ENCODE peak calls at places on chromosome 15, in nine cellular contexts. R is endothelial cell, D is H1, W is cardiac muscle cell, P is hepatocyte, K is glutamatergic neuron, L is colonic mucosa, U is nephron progenitor cell, X is coronary artery. G is an unnamed sample.

GRCh38 chr15:57510647-57511046 is 81.1 kb upstream of the MYZAP start:
- DNase-seq in W (no peak), D (no peak), P (peak; percentile 37), R (peak; percentile 61), K (no peak), U (no peak), L (peak; percentile 47), X (no peak), G (no peak)

GRCh38 chr15:74995779-74996765 is 709 bp downstream of the SCAMP5 start:
- DNase-seq in X (no peak), W (peak; percentile 24), R (peak; percentile 31), K (peak; percentile 65), U (peak; percentile 47), L (peak; percentile 52), P (peak; percentile 68), D (peak; percentile 71), G (no peak)

GRCh38 chr15:72599855-72600464 is 54.5 kb upstream of the GOLGA6B start:
- DNase-seq in L (peak; percentile 36), D (no peak), W (peak; percentile 65), R (peak; percentile 62), U (peak; percentile 43), K (no peak), X (no peak), P (peak; percentile 63), G (no peak)

GRCh38 chr15:63510548-63510940 is 6.2 kb downstream of the USP3 start:
- DNase-seq in U (no peak), L (no peak), D (no peak), R (no peak), W (no peak), K (no peak), P (no peak), X (no peak), G (no peak)

GRCh38 chr15:44128443-44128842 is 66.6 kb downstream of the FRMD5 start:
- DNase-seq in P (no peak), L (no peak), W (no peak), K (no peak), X (no peak), U (no peak), D (no peak), R (no peak), G (no peak)

GRCh38 chr15:87502173-87502572 is 754.4 kb downstream of the NTRK3 start:
- DNase-seq in X (no peak), U (no peak), D (no peak), K (no peak), W (no peak), L (no peak), P (no peak), R (no peak), G (no peak)

GRCh38 chr15:101511717-101512116 is 22.2 kb upstream of the PCSK6 start:
- DNase-seq in D (peak; percentile 4), R (no peak), U (no peak), L (no peak), K (no peak), P (no peak), X (no peak), W (no peak), G (no peak)

GRCh38 chr15:37059051-37059450 is 41.3 kb downstream of the MEIS2 start:
- DNase-seq in P (peak; percentile 37), U (no peak), W (no peak), X (no peak), K (no peak), R (no peak), L (no peak), D (no peak), G (no peak)

GRCh38 chr15:63046927-63047760 is 4.6 kb downstream of the TPM1 start:
- DNase-seq in W (peak; percentile 65), D (no peak), X (no peak), R (no peak), U (no peak), P (no peak), K (no peak), L (no peak), G (no peak)

GRCh38 chr15:63050737-63051700 is 8.5 kb downstream of the TPM1 start:
- DNase-seq in L (peak; percentile 74), P (peak; percentile 48), X (no peak), D (no peak), K (no peak), U (no peak), W (no peak), R (no peak), G (no peak)

GRCh38 chr15:95266481-95267061 is 1035.2 kb downstream of the MCTP2 start:
- DNase-seq in W (no peak), D (no peak), L (no peak), K (no peak), R (no peak), U (no peak), X (peak; percentile 77), P (no peak), G (no peak)

GRCh38 chr15:64896371-64897069 is 15.2 kb upstream of the ANKDD1A start:
- DNase-seq in X (no peak), U (no peak), R (no peak), P (no peak), K (no peak), D (no peak), L (no peak), W (no peak), G (no peak)

GRCh38 chr15:95644476-95644875 is 686.0 kb upstream of the NR2F2 start:
- DNase-seq in U (no peak), D (no peak), W (no peak), P (no peak), L (no peak), X (no peak), K (no peak), R (no peak), G (no peak)

DNA sequence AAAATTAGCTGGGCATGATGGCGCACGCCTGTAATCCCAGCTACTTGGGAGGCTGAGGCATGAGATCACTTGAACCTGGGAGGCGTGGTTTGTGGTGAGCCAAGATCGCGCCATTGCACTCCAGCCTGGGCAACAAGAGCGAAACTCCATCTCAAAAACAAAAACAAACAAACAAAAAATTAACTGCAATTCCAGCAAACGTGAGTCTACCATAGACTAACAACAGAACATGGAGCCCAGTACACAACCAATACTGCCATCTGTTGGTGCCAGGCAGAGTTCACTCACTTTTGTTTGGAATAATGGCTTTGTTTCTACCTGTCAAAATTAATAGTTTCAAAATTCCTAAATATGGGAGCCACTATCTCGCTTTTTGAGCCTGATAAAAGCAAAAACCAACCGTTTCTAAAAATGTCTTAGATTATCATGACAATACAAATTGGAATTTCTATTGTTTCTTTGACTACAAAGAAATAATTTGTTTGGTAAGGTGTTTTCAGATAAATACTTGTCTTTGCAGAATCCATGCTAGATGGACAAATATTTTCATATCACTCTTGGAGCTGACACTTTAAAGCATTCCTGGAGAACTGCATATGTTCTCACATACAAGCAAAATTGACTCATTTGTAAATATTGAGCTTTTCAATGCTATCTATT is 45.0 kb downstream of the GPR176 start:
- DNase-seq in W (peak; percentile 40), R (peak; percentile 33), P (peak; percentile 38), X (no peak), K (peak; percentile 30), U (peak; percentile 7), L (peak; percentile 43), D (no peak), G (no peak)
- TF ChIP-seq CTCF in W (peak; percentile 67), R (peak; percentile 53), P (peak; percentile 59), X (no peak), K (peak; percentile 33), U (peak; percentile 54), L (peak; percentile 49), D (peak; percentile 45), G (peak; percentile 75)

GRCh38 chr15:88878720-88879184 is 16.6 kb downstream of the HAPLN3 start:
- DNase-seq in K (peak; percentile 84), D (peak; percentile 89), U (peak; percentile 72), P (peak; percentile 69), R (peak; percentile 73), W (peak; percentile 68), X (no peak), L (no peak), G (no peak)
- TF ChIP-seq CTCF in K (peak; percentile 85), D (peak; percentile 95), U (peak; percentile 65), P (peak; percentile 54), R (peak; percentile 68), W (peak; percentile 81), X (no peak), L (peak; percentile 55), G (peak; percentile 70)

GRCh38 chr15:28098360-28098765 is 752 bp downstream of the OCA2 start:
- DNase-seq in P (no peak), U (no peak), D (no peak), W (no peak), R (no peak), L (no peak), X (no peak), K (no peak), G (peak; percentile 73)

GRCh38 chr15:28097656-28098359 is 1.3 kb downstream of the OCA2 start:
- DNase-seq in R (no peak), L (no peak), P (no peak), D (no peak), K (no peak), W (no peak), X (peak; percentile 58), U (no peak), G (peak; percentile 75)

GRCh38 chr15:28099555-28100140 is 533 bp upstream of the OCA2 start:
- DNase-seq in D (no peak), R (no peak), L (no peak), U (no peak), W (no peak), X (peak; percentile 77), K (no peak), P (no peak), G (no peak)

GRCh38 chr15:28100516-28101195 is 1.5 kb upstream of the OCA2 start:
- DNase-seq in K (no peak), W (no peak), R (no peak), P (no peak), L (no peak), U (no peak), X (peak; percentile 63), D (peak; percentile 43), G (no peak)

GRCh38 chr15:28098766-28099554 is at the start of gene OCA2:
- DNase-seq in U (peak; percentile 98), R (peak; percentile 65), L (peak; percentile 68), K (peak; percentile 88), D (peak; percentile 99), P (peak; percentile 92), W (peak; percentile 89), X (peak; percentile 72), G (peak; percentile 89)
- TF ChIP-seq CTCF in U (peak; percentile 53), R (peak; percentile 62), L (no peak), K (peak; percentile 84), D (peak; percentile 42), P (peak; percentile 51), W (peak; percentile 27), X (no peak), G (peak; percentile 38)

GRCh38 chr15:29962404-29962803 is 120.4 kb upstream of the GOLGA8J start:
- DNase-seq in U (no peak), W (no peak), K (no peak), R (no peak), P (no peak), D (no peak), L (no peak), X (no peak), G (no peak)
- TF ChIP-seq CTCF in U (no peak), W (no peak), K (no peak), R (no peak), P (no peak), D (no peak), L (no peak), X (no peak), G (no peak)

DNA sequence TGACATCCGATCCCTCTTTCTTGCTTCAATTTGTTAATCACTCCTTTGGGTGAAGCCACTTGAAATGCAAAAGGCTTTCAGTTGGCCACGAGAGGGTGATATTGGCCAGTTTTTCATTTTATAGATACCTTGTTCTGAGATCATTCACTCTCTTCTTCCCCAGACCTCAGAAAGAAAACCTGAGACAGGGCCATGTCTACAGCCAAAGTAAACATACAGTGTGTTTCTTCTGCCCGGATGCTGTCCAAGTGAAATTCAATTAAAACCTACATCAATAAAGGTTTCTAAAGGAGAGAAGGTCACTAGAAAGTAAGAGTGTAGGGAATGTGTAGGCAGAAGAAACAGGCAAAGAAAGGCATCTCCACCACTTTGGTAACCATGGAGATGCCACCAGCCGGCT is 39.5 kb upstream of the FMN1 start:
- DNase-seq in W (peak; percentile 39), U (no peak), P (peak; percentile 58), K (no peak), R (peak; percentile 39), X (no peak), D (no peak), L (no peak), G (no peak)
- TF ChIP-seq CTCF in W (peak; percentile 52), U (peak; percentile 50), P (peak; percentile 67), K (peak; percentile 37), R (no peak), X (no peak), D (peak; percentile 41), L (peak; percentile 12), G (peak; percentile 78)